ENCODE peak calls at places on chromosomes 5 and 9, in eight cellular contexts. N is tibial nerve, A is psoas muscle, U is breast epithelium, G is fibroblast of the aortic adventitia, P is natural killer cell, J is BJ, Q is GM23338. F is an unnamed sample.

GRCh38 chr9:115291841-115292240 is 173.9 kb upstream of the TNC start:
- DNase-seq in N (no peak), A (no peak), U (no peak), G (peak), P (no peak), J (no peak), Q (no peak), F (no peak)

GRCh38 chr9:87778996-87779395 is 53.1 kb downstream of the CTSL start:
- DNase-seq in N (no peak), A (no peak), U (no peak), G (no peak), P (no peak), J (no peak), Q (no peak), F (no peak)

GRCh38 chr9:110031511-110032173 is 176.3 kb downstream of the C9orf152 start:
- DNase-seq in N (no peak), A (no peak), U (no peak), G (peak), P (no peak), J (no peak), Q (no peak), F (no peak)

GRCh38 chr9:81002242-81002641 is 687.1 kb downstream of the TLE1 start:
- DNase-seq in N (no peak), A (no peak), U (no peak), G (no peak), P (no peak), J (no peak), Q (no peak), F (no peak)

GRCh38 chr5:67350600-67351315 is 154.2 kb upstream of the CD180 start:
- DNase-seq in N (peak), A (no peak), U (no peak), G (no peak), P (no peak), J (no peak), Q (no peak), F (no peak)

GRCh38 chr9:115625954-115626353 is 508.0 kb upstream of the TNC start:
- DNase-seq in N (no peak), A (no peak), U (no peak), G (no peak), P (no peak), J (no peak), Q (no peak), F (no peak)

GRCh38 chr5:150473673-150474358 is 24.3 kb upstream of the RPS14 start:
- DNase-seq in N (no peak), A (no peak), U (no peak), G (peak), P (no peak), J (no peak), Q (peak), F (no peak)

GRCh38 chr5:28301676-28302075 is 1263.3 kb upstream of the CDH9 start:
- DNase-seq in N (no peak), A (no peak), U (no peak), G (peak), P (no peak), J (no peak), Q (no peak), F (no peak)

GRCh38 chr9:135596211-135596610 is 34.7 kb downstream of the PAEP start:
- DNase-seq in N (no peak), A (no peak), U (no peak), G (no peak), P (no peak), J (no peak), Q (no peak), F (no peak)

GRCh38 chr9:37965116-37965515 is 61.2 kb upstream of the SLC25A51 start:
- DNase-seq in N (no peak), A (no peak), U (no peak), G (no peak), P (no peak), J (no peak), Q (no peak), F (no peak)

GRCh38 chr5:127820910-127821553 is 117.8 kb downstream of the CCDC192 start:
- DNase-seq in N (no peak), A (no peak), U (no peak), G (peak), P (no peak), J (peak), Q (no peak), F (no peak)

GRCh38 chr9:14316574-14317304 is 2.8 kb upstream of the NFIB start:
- DNase-seq in N (no peak), A (no peak), U (no peak), G (peak), P (no peak), J (no peak), Q (peak), F (no peak)

GRCh38 chr5:179798771-179799643 is 5.2 kb downstream of the LTC4S start:
- DNase-seq in N (no peak), A (no peak), U (no peak), G (no peak), P (no peak), J (no peak), Q (no peak), F (no peak)

GRCh38 chr9:36987891-36988290 is 46.2 kb downstream of the PAX5 start:
- DNase-seq in N (no peak), A (no peak), U (no peak), G (peak), P (no peak), J (no peak), Q (peak), F (no peak)

GRCh38 chr5:178564386-178564785 is 25.8 kb downstream of the COL23A1 start:
- DNase-seq in N (no peak), A (no peak), U (no peak), G (no peak), P (no peak), J (no peak), Q (peak), F (no peak)

GRCh38 chr9:89637787-89638186 is 33.0 kb downstream of the GADD45G start:
- DNase-seq in N (no peak), A (no peak), U (no peak), G (no peak), P (no peak), J (no peak), Q (no peak), F (no peak)

GRCh38 chr9:120893585-120893857 is 16.5 kb upstream of the PHF19 start:
- DNase-seq in N (no peak), A (no peak), U (no peak), G (peak), P (no peak), J (no peak), Q (no peak), F (no peak)

GRCh38 chr5:129507527-129507926 is 47.4 kb downstream of the ADAMTS19 start:
- DNase-seq in N (no peak), A (no peak), U (no peak), G (no peak), P (no peak), J (no peak), Q (no peak), F (no peak)

GRCh38 chr5:170426149-170426767 is 37.1 kb upstream of the KCNMB1 start:
- DNase-seq in N (no peak), A (no peak), U (no peak), G (no peak), P (no peak), J (no peak), Q (no peak), F (no peak)

GRCh38 chr9:16824545-16825041 is 45.9 kb downstream of the BNC2 start:
- DNase-seq in N (no peak), A (no peak), U (peak), G (peak), P (no peak), J (no peak), Q (peak), F (no peak)

GRCh38 chr5:15027764-15028163 is 156.2 kb upstream of the ANKH start:
- DNase-seq in N (no peak), A (no peak), U (no peak), G (no peak), P (no peak), J (no peak), Q (no peak), F (no peak)

GRCh38 chr5:59266410-59266809 is 627.1 kb downstream of the PDE4D start:
- DNase-seq in N (no peak), A (no peak), U (no peak), G (no peak), P (no peak), J (no peak), Q (no peak), F (no peak)

GRCh38 chr9:4829956-4830355 is 37.2 kb downstream of the RCL1 start:
- DNase-seq in N (no peak), A (no peak), U (no peak), G (peak), P (no peak), J (no peak), Q (no peak), F (no peak)

GRCh38 chr5:143601357-143601756 is 197.9 kb upstream of the NR3C1 start:
- DNase-seq in N (no peak), A (no peak), U (no peak), G (no peak), P (no peak), J (no peak), Q (no peak), F (no peak)

GRCh38 chr5:82046268-82046621 is 74.4 kb downstream of the ATG10 start:
- DNase-seq in N (no peak), A (no peak), U (no peak), G (peak), P (no peak), J (no peak), Q (no peak), F (no peak)

GRCh38 chr5:139204196-139204595 is 6.0 kb upstream of the SIL1 start:
- DNase-seq in N (no peak), A (no peak), U (no peak), G (no peak), P (no peak), J (no peak), Q (no peak), F (no peak)

DNA sequence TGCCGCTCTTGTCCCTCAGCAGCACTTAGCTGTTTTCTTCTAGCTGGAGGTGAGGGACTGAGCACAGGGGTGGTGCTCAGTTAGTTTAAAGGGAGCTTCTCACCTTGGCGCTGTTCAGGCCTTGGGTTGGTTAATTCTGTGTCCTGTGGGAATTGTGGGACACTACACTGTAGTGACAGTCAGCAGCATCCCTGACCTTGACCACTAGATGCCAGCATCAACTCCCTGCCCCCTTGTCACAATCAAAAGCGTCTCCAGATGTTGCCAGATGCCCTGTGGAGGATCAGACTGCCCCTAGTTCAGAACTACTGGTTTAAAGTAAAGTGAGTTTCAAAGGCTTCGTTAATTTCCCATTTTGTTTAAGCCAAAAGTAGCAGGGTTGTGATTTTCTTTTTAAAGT is 65.5 kb upstream of the DMRT3 start:
- DNase-seq in N (no peak), A (no peak), U (no peak), G (no peak), P (no peak), J (no peak), Q (peak), F (no peak)
- TF ChIP-seq CTCF in N (no peak), A (no peak), U (no peak), G (no peak), P (no peak), J (no peak), Q (peak), F (no peak)

GRCh38 chr9:85715587-85715986 is 26.2 kb downstream of the AGTPBP1 start:
- DNase-seq in N (no peak), A (no peak), U (no peak), G (peak), P (peak), J (no peak), Q (no peak), F (no peak)

GRCh38 chr9:85713897-85714296 is 27.9 kb downstream of the AGTPBP1 start:
- DNase-seq in N (no peak), A (no peak), U (no peak), G (peak), P (no peak), J (no peak), Q (no peak), F (no peak)

GRCh38 chr9:85717220-85717619 is 24.5 kb downstream of the AGTPBP1 start:
- DNase-seq in N (no peak), A (no peak), U (no peak), G (no peak), P (peak), J (no peak), Q (no peak), F (no peak)

DNA sequence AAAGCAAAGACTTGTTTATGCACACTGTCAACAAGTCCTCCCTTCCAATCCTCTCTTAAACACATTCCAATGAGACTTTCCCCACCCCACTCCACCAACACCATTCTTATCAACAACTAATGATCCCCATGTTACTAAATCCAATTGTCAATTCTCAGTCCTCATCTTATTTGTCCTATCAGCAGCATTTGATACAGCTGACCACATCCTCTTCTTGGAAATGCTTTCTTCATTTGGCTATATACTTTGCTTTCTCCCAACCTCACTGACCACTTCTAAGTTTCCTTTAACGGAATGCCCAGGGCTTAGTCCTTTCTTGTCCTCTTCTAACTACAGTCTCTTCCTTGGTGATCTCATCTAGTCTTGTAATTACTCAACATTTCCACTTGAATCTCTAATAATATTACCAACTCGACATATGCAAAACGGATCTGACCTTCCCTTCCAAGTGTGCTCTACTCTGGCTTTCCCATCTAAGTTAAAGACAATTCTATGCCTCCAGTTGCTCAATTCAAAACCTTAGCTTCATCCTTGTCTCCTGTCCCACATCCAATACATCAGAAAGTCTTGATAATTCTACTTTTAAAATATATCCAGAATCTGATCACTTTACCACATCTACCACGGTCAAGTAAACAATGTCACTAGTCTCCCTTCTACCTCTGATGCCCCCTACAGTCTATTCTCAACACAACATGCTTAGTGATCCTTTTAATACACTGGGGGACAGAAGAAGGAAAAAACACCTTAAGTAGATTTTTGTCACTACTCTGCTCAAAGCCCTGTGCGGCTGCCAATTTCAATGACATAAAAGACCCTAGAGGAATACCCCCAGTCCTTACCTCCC is 25.5 kb downstream of the AGTPBP1 start:
- DNase-seq in N (no peak), A (no peak), U (no peak), G (no peak), P (no peak), J (no peak), Q (peak), F (no peak)
- TF ChIP-seq CTCF in N (no peak), A (no peak), U (no peak), G (no peak), P (peak), J (no peak), Q (peak), F (peak)

GRCh38 chr9:33210006-33210715 is 29.8 kb upstream of the SPINK4 start:
- DNase-seq in N (no peak), A (no peak), U (no peak), G (no peak), P (no peak), J (no peak), Q (no peak), F (no peak)
- TF ChIP-seq CTCF in N (no peak), A (no peak), U (no peak), G (no peak), P (no peak), J (no peak), Q (peak), F (no peak)

DNA sequence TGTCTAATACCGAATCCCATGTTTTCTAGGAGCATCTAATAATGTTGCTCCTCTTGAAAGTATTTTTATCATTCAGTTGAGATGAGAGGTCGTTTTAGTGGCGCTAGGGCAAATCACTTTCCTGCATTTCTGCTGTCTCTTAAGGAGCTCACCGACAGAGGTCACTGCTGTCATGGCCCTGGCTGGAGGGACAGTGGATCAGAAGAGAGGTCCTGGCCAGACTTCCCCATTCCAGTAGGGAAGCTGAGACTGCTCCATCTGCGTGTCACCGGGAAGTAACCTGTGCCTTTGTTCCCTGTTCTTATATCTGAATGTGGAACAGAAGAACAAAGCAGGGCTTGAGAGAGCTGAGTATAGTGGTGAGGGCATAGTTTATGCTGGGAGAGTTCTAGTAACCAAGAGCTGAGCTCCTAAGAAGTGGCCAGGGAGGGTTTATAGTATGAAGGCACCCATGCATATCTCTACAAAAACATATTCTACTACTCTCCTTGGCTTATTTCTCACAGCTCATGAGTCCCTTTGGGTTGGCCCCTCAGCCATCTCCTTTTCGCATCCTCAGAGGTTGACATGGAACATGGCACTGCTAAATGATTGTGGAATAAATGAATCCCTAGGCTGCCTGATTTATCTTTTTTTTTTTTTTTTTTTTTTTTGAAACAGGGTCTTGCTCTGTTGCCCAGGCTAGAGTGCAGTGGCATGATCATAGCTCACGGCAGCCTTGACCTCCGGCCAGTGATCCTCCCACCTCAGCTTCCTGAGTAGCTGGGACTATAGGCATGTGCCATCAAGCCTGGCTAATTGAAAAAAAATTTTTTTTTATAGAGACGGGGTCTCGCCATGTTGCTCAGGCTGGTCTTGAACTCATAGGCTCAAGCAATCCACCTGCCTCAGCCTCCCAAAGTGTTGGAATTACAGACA is 27.2 kb downstream of the ATP6V0E1 start:
- DNase-seq in N (peak), A (peak), U (peak), G (peak), P (no peak), J (no peak), Q (peak), F (no peak)
- TF ChIP-seq CTCF in N (peak), A (peak), U (peak), G (peak), P (no peak), J (peak), Q (peak), F (no peak)

DNA sequence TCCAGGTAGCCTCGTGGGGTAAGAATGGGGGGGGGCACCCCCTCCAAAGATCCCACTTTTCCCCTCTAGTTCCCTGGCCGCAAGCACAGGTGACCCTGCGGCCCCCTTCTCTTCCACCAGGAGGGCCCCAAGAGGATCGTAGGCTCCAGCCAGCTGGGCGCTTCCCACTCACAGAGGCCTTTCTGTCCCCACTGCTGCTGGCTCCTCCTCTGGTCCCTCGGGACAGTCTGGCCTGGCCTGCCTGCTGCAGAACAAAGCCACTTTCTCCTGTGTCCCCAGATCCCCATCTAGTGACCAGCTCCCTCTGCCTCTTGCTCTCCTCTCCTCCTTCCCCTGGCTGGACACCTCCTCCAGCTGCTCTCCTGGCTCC is 534 bp upstream of the SAPCD2 start:
- DNase-seq in N (no peak), A (peak), U (no peak), G (no peak), P (no peak), J (no peak), Q (no peak), F (peak)
- TF ChIP-seq CTCF in N (peak), A (peak), U (no peak), G (peak), P (no peak), J (no peak), Q (no peak), F (peak)

GRCh38 chr9:127973169-127974001 is 7.4 kb downstream of the EEIG1 start:
- DNase-seq in N (no peak), A (peak), U (no peak), G (no peak), P (no peak), J (no peak), Q (no peak), F (no peak)
- TF ChIP-seq CTCF in N (no peak), A (peak), U (peak), G (no peak), P (no peak), J (no peak), Q (no peak), F (no peak)

DNA sequence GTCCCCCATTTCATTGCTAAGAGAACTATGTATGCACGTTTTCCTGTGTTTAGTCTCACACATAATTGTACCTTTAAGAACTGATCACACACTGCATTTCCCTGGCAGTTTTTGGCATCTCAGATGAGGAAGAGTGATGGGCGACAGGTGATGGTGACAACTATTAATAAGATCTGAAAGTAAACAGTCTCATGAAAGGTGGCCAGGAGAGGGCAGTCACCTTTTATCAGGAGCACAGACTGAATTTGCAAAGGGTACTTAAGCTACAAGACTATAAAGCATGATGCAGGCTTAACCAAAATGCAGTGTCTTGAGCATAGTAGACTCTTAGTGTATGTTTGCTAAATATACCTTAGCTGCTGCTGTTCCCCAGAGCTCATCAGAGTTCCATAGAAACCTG is 91.5 kb downstream of the GHR start:
- DNase-seq in N (no peak), A (no peak), U (no peak), G (no peak), P (no peak), J (no peak), Q (peak), F (no peak)
- TF ChIP-seq CTCF in N (no peak), A (peak), U (no peak), G (no peak), P (no peak), J (no peak), Q (peak), F (no peak)

GRCh38 chr9:133456409-133456808 is 3.4 kb upstream of the CACFD1 start:
- DNase-seq in N (no peak), A (no peak), U (no peak), G (no peak), P (no peak), J (no peak), Q (peak), F (peak)
- TF ChIP-seq CTCF in N (no peak), A (no peak), U (no peak), G (no peak), P (no peak), J (peak), Q (peak), F (no peak)